ENCODE peak calls at places on chromosomes 12 and 14, in six cellular contexts. W is stimulated activated effector memory CD8-positive, alpha-beta T cell treated with anti-CD3 and anti-CD28 coated beads, Interleukin-12 subunit alpha, Interleukin-12 subunit beta, amount 100 ng/mL, for 72 hours; F is ACHN; Q is left kidney; X is kidney glomerular epithelial cell; S is retinal pigment epithelial cell. L is an unnamed sample.
A peak's percentile ranks its signal among the peaks of the same experiment; 100 is the strongest.

GRCh38 chr14:73290279-73290678 is 53.0 kb downstream of the PAPLN start:
- DNase-seq in W (no peak), F (no peak), Q (no peak), X (no peak), S (no peak), L (no peak)

GRCh38 chr12:104591272-104591940 is 134.7 kb downstream of the CHST11 start:
- DNase-seq in W (no peak), F (no peak), Q (no peak), X (peak; percentile 46), S (no peak), L (peak; percentile 86)

GRCh38 chr12:89648211-89648930 is 60.3 kb downstream of the ATP2B1 start:
- DNase-seq in W (no peak), F (no peak), Q (no peak), X (no peak), S (peak; percentile 14), L (no peak)

GRCh38 chr12:49014547-49014946 is 4.0 kb downstream of the PRKAG1 start:
- DNase-seq in W (no peak), F (peak; percentile 17), Q (no peak), X (no peak), S (no peak), L (no peak)

GRCh38 chr12:54932691-54933090 is 51.9 kb downstream of the TESPA1 start:
- DNase-seq in W (no peak), F (no peak), Q (no peak), X (no peak), S (no peak), L (peak; percentile 2)

GRCh38 chr14:74035556-74035955 is 16.4 kb downstream of the BBOF1 start:
- DNase-seq in W (no peak), F (no peak), Q (no peak), X (no peak), S (no peak), L (peak; percentile 53)

GRCh38 chr12:54356951-54357356 is 7.3 kb downstream of the GPR84 start:
- DNase-seq in W (no peak), F (no peak), Q (peak; percentile 91), X (no peak), S (no peak), L (no peak)

GRCh38 chr14:19729763-19730162 is 13.6 kb upstream of the OR4Q3 start:
- DNase-seq in W (no peak), F (no peak), Q (no peak), X (no peak), S (no peak), L (no peak)

GRCh38 chr12:52975204-52975603 is 26.3 kb downstream of the KRT18 start:
- DNase-seq in W (no peak), F (no peak), Q (peak; percentile 27), X (no peak), S (no peak), L (peak; percentile 36)

GRCh38 chr14:105316968-105317498 is 2.5 kb downstream of the PACS2 start:
- DNase-seq in W (no peak), F (no peak), Q (no peak), X (no peak), S (no peak), L (no peak)

GRCh38 chr14:68216957-68217356 is 397.4 kb downstream of the RAD51B start:
- DNase-seq in W (no peak), F (no peak), Q (no peak), X (no peak), S (no peak), L (no peak)

GRCh38 chr12:96225003-96225855 is 31.1 kb downstream of the ELK3 start:
- DNase-seq in W (no peak), F (no peak), Q (peak; percentile 36), X (no peak), S (no peak), L (no peak)

GRCh38 chr12:75011120-75011519 is 198.5 kb downstream of the KCNC2 start:
- DNase-seq in W (no peak), F (no peak), Q (peak; percentile 89), X (peak; percentile 73), S (peak; percentile 60), L (peak; percentile 36)

GRCh38 chr12:1007994-1008393 is 17.0 kb downstream of the ERC1 start:
- DNase-seq in W (no peak), F (no peak), Q (no peak), X (no peak), S (no peak), L (no peak)

GRCh38 chr12:6161124-6161882 is 36.8 kb upstream of the VWF start:
- DNase-seq in W (no peak), F (no peak), Q (no peak), X (no peak), S (no peak), L (no peak)

GRCh38 chr12:95218852-95219171 is 1.2 kb downstream of the VEZT start:
- DNase-seq in W (no peak), F (peak; percentile 71), Q (peak; percentile 76), X (peak; percentile 80), S (no peak), L (peak; percentile 60)

GRCh38 chr14:42214981-42215491 is 608.4 kb downstream of the LRFN5 start:
- DNase-seq in W (no peak), F (peak; percentile 53), Q (peak; percentile 5), X (peak; percentile 84), S (peak; percentile 71), L (peak; percentile 97)

GRCh38 chr12:6215932-6216494 is 15.8 kb downstream of the CD9 start:
- DNase-seq in W (no peak), F (peak; percentile 100), Q (peak; percentile 87), X (peak; percentile 100), S (peak; percentile 97), L (peak; percentile 100)

GRCh38 chr12:11822071-11822818 is 172.8 kb downstream of the ETV6 start:
- DNase-seq in W (peak; percentile 10), F (peak; percentile 73), Q (peak; percentile 12), X (peak; percentile 93), S (no peak), L (peak; percentile 93)

GRCh38 chr12:2654311-2654710 is 140.5 kb upstream of the FKBP4 start:
- DNase-seq in W (no peak), F (no peak), Q (no peak), X (no peak), S (no peak), L (no peak)

GRCh38 chr12:116267948-116268347 is 9.5 kb downstream of the MED13L start:
- DNase-seq in W (no peak), F (peak; percentile 76), Q (no peak), X (peak; percentile 45), S (no peak), L (peak; percentile 79)

GRCh38 chr12:110316861-110317260 is 35.8 kb downstream of the ATP2A2 start:
- DNase-seq in W (no peak), F (no peak), Q (no peak), X (no peak), S (no peak), L (peak; percentile 30)